ENCODE peak calls at places on chromosomes 4 and X, in eight cellular contexts. Z is ELR; T is GM12865; Q is endothelial cell; K is stimulated activated CD4-positive, alpha-beta T cell treated with anti-CD3 and anti-CD28 coated beads, Interleukin-4, amount 100 ng/mL, for 24 hours; N is AG10803; I is effector memory CD8-positive, alpha-beta T cell; G is neural progenitor cell. U is an unnamed sample.

GRCh38 chr4:98608343-98608742 is 50.1 kb downstream of the TSPAN5 start:
- DNase-seq in Q (no peak), K (no peak), I (no peak), Z (no peak), N (no peak), G (no peak), T (no peak), U (no peak)

GRCh38 chr4:181777518-181777917 is 465.7 kb upstream of the TENM3 start:
- DNase-seq in G (no peak), T (no peak), I (no peak), N (no peak), Z (no peak), K (no peak), Q (no peak), U (no peak)

GRCh38 chr4:42636591-42636990 is 20.3 kb downstream of the ATP8A1 start:
- DNase-seq in I (no peak), T (no peak), Q (no peak), Z (no peak), G (peak; percentile 55), N (no peak), K (no peak), U (no peak)

GRCh38 chr4:3685081-3685645 is 81.0 kb upstream of the ADRA2C start:
- DNase-seq in G (no peak), Q (no peak), K (no peak), Z (no peak), N (no peak), T (no peak), I (no peak), U (no peak)

GRCh38 chrX:94107981-94108380 is 434.0 kb downstream of the FAM133A start:
- DNase-seq in K (no peak), G (no peak), N (no peak), Q (no peak), T (no peak), Z (no peak), I (no peak), U (peak; percentile 29)

GRCh38 chr4:45925809-45926208 is 198.0 kb downstream of the GABRG1 start:
- DNase-seq in N (no peak), G (no peak), Z (no peak), I (no peak), K (no peak), T (no peak), Q (no peak), U (no peak)

GRCh38 chr4:5956285-5957021 is 61.8 kb downstream of the C4orf50 start:
- DNase-seq in I (no peak), G (peak; percentile 78), T (peak; percentile 20), K (no peak), Z (no peak), Q (no peak), N (no peak), U (no peak)

GRCh38 chr4:80035336-80035735 is 37.7 kb downstream of the ANTXR2 start:
- DNase-seq in Q (peak; percentile 29), G (no peak), I (no peak), N (no peak), K (no peak), Z (no peak), T (peak; percentile 9), U (peak; percentile 38)

GRCh38 chr4:163148466-163149336 is 18.0 kb downstream of the NAF1 start:
- DNase-seq in G (no peak), I (no peak), Q (no peak), T (no peak), N (no peak), Z (no peak), K (no peak), U (no peak)